ENCODE peak calls at places on chromosomes 5 and 9, in six cellular contexts. C, V, U, B, L and Q are unnamed samples.

GRCh38 chr5:140372971-140373487 is 13.0 kb downstream of the SLC4A9 start:
- DNase-seq in C (peak; percentile 86), V (peak; percentile 69), U (peak; percentile 74), B (peak; percentile 73), L (peak; percentile 62), Q (peak; percentile 81)

GRCh38 chr9:134223091-134223490 is 58.7 kb upstream of the RNU6ATAC start:
- DNase-seq in C (no peak), V (peak; percentile 31), U (no peak), B (no peak), L (no peak), Q (no peak)

GRCh38 chr5:140362875-140363630 is 3.1 kb downstream of the SLC4A9 start:
- DNase-seq in C (peak; percentile 90), V (peak; percentile 86), U (peak; percentile 58), B (peak; percentile 72), L (peak; percentile 78), Q (peak; percentile 78)

GRCh38 chr9:132708239-132708638 is 38.0 kb downstream of the GTF3C4 start:
- DNase-seq in C (no peak), V (no peak), U (no peak), B (no peak), L (no peak), Q (no peak)

GRCh38 chr5:126693806-126694205 is 83.1 kb upstream of the LMNB1 start:
- DNase-seq in C (no peak), V (no peak), U (no peak), B (no peak), L (no peak), Q (no peak)

GRCh38 chr5:172769598-172770373 is 1.2 kb downstream of the DUSP1 start:
- DNase-seq in C (no peak), V (no peak), U (no peak), B (no peak), L (peak; percentile 49), Q (no peak)

GRCh38 chr5:128082551-128083032 is 974 bp upstream of the SLC12A2 start:
- DNase-seq in C (no peak), V (no peak), U (no peak), B (no peak), L (no peak), Q (no peak)

GRCh38 chr5:157384971-157385709 is 74.9 kb upstream of the NIPAL4 start:
- DNase-seq in C (no peak), V (no peak), U (peak; percentile 84), B (peak; percentile 46), L (no peak), Q (peak; percentile 71)

GRCh38 chr9:84061613-84062205 is 81.1 kb downstream of the RMI1 start:
- DNase-seq in C (no peak), V (no peak), U (no peak), B (no peak), L (no peak), Q (no peak)

GRCh38 chr5:113345261-113345940 is 89.4 kb downstream of the TSSK1B start:
- DNase-seq in C (no peak), V (no peak), U (no peak), B (no peak), L (no peak), Q (no peak)

GRCh38 chr9:92048924-92049625 is 66.1 kb downstream of the SPTLC1 start:
- DNase-seq in C (no peak), V (no peak), U (no peak), B (no peak), L (no peak), Q (no peak)

GRCh38 chr5:115806986-115807653 is 9.3 kb downstream of the CDO1 start:
- DNase-seq in C (no peak), V (no peak), U (no peak), B (no peak), L (no peak), Q (no peak)

GRCh38 chr5:79536193-79536906 is 22.4 kb upstream of the HOMER1 start:
- DNase-seq in C (no peak), V (no peak), U (no peak), B (no peak), L (no peak), Q (no peak)

GRCh38 chr5:102638316-102638715 is 116.8 kb upstream of the PAM start:
- DNase-seq in C (no peak), V (no peak), U (no peak), B (no peak), L (no peak), Q (no peak)

GRCh38 chr9:14212116-14212515 is 101.8 kb downstream of the NFIB start:
- DNase-seq in C (no peak), V (no peak), U (no peak), B (no peak), L (no peak), Q (no peak)

GRCh38 chr5:10470669-10471068 is 29.0 kb downstream of the ROPN1L start:
- DNase-seq in C (no peak), V (no peak), U (no peak), B (no peak), L (no peak), Q (no peak)

GRCh38 chr9:116767219-116767618 is 80.1 kb downstream of the TRIM32 start:
- DNase-seq in C (no peak), V (no peak), U (no peak), B (no peak), L (no peak), Q (no peak)

GRCh38 chr5:11851965-11852745 is 52.1 kb downstream of the CTNND2 start:
- DNase-seq in C (no peak), V (no peak), U (no peak), B (no peak), L (no peak), Q (no peak)

GRCh38 chr9:96450613-96451544 is 910 bp downstream of the HABP4 start:
- DNase-seq in C (peak; percentile 81), V (peak; percentile 38), U (no peak), B (peak; percentile 22), L (peak; percentile 32), Q (no peak)

GRCh38 chr5:180253036-180253824 is 38.7 kb downstream of the MAPK9 start:
- DNase-seq in C (peak; percentile 59), V (no peak), U (no peak), B (no peak), L (no peak), Q (no peak)

GRCh38 chr5:180251887-180252286 is 40.0 kb downstream of the MAPK9 start:
- DNase-seq in C (peak; percentile 31), V (no peak), U (no peak), B (no peak), L (no peak), Q (no peak)

GRCh38 chr5:180250329-180250728 is 41.3 kb upstream of the RASGEF1C start:
- DNase-seq in C (peak; percentile 19), V (no peak), U (no peak), B (no peak), L (no peak), Q (no peak)

DNA sequence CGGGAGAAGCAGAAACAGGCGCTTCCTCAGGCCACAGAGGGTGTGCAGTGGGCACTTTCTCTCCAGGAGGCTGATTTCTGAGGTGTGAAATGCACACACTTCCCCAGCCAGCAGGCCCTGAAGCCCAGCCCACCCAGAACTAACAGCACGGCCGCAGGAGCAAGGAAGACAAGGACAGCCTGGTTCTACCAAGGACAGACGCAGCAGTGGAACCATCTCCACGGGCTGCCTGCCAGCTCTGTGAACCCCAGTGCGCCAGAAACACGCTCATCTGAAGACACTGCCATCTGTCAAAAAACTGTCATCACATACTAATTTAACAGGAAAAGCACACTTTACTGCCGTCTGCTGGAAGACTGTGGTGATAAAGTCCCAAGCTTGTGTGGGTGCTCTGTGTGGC is 40.7 kb downstream of the MAPK9 start:
- DNase-seq in C (peak; percentile 40), V (no peak), U (no peak), B (no peak), L (no peak), Q (no peak)
- H3K9me3 ChIP-seq in C (peaks cover 25% of the 10 kb centered on the region), V (no peaks in the 10 kb centered on the region), U (no peaks in the 10 kb centered on the region), B (peaks cover 100% of the 10 kb centered on the region), L (peaks cover 100% of the 10 kb centered on the region), Q (peaks cover 30% of the 10 kb centered on the region)

GRCh38 chr9:137294684-137295312 is 7.3 kb downstream of the NRARP start:
- DNase-seq in C (peak; percentile 76), V (no peak), U (no peak), B (no peak), L (peak; percentile 24), Q (no peak)
- TF ChIP-seq CTCF in C (no peak), V (peak; percentile 38), U (no peak), B (peak; percentile 45), L (peak; percentile 54), Q (peak; percentile 34)

GRCh38 chr9:81562221-81563019 is 126.9 kb downstream of the TLE1 start:
- DNase-seq in C (peak; percentile 92), V (peak; percentile 87), U (peak; percentile 64), B (peak; percentile 17), L (peak; percentile 23), Q (peak; percentile 84)

GRCh38 chr9:81559197-81559596 is 130.2 kb downstream of the TLE1 start:
- DNase-seq in C (no peak), V (no peak), U (no peak), B (no peak), L (no peak), Q (no peak)

GRCh38 chr9:81559741-81560140 is 129.6 kb downstream of the TLE1 start:
- DNase-seq in C (no peak), V (no peak), U (no peak), B (no peak), L (no peak), Q (no peak)

GRCh38 chr9:81563020-81563407 is 126.3 kb downstream of the TLE1 start:
- DNase-seq in C (no peak), V (no peak), U (no peak), B (no peak), L (no peak), Q (no peak)

DNA sequence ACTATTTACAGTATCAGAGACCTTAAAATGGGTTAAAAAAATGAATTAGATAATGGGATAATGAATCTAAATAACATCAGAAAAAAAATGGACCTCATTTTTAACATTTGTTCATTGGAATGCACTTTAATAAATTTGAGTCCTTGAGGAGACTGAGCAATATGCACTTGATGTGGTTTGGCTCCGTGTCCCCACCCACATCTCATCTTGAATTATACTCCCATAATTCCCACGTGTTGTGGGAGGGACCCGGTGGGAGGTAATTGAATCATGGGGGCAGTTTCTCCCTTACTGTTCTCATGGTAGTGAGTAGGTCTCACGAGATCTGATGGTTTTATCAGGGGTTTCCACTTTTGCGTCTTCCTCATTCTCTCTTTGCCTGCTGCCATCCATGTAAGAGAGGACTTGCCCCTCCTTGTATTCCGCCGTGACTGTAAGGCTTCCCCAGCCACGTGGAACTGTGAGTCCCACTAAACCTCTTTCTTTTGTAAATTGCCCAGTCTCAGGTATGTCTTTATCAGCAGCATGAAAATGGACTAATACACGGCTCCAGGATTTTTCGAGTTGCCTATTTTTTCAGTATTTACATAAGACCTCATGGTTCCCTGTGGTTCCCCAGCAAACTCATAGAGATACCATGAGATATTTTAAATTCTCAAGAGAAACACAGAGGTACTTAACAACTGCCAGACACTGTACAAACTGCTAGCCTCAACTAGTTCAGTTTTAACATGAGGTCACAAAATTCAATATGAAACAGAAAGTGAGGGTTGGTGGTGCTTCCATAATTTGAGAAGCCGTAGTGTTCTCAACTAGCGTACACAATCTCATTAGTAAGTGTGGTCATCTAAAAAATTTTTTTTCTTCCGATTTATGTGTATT is 128.3 kb downstream of the TLE1 start:
- DNase-seq in C (no peak), V (no peak), U (no peak), B (no peak), L (no peak), Q (no peak)
- H3K4me1 ChIP-seq in C (peaks cover 10% of the 10 kb centered on the region), V (peaks cover 24% of the 10 kb centered on the region), U (no peaks in the 10 kb centered on the region), B (peaks cover 25% of the 10 kb centered on the region), L (peaks cover 4% of the 10 kb centered on the region), Q (peaks cover 10% of the 10 kb centered on the region)

DNA sequence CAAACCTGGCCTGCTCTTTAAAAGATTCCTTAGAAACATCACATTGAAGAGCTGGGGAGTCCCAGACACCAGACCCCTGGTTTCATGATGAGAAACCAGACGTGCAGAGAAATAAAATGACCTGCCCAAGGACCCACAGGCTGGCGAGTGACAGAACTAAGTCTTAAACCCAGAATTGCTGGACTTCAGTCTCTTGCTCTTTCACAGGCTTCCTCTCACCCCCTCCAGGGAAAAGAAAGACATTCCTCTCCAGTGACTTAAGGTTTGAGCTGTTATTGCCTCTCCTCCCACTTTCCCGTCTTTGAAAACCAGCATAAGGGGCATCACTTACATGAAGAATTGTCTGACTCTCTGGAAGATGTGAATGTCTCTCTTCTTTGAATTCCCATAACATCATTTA is 535.2 kb downstream of the IRX1 start:
- DNase-seq in C (no peak), V (no peak), U (no peak), B (no peak), L (no peak), Q (no peak)
- H3K9me3 ChIP-seq in C (peaks cover 2% of the 10 kb centered on the region), V (no peaks in the 10 kb centered on the region), U (no peaks in the 10 kb centered on the region), B (peaks cover 13% of the 10 kb centered on the region), L (peaks cover 8% of the 10 kb centered on the region), Q (no peaks in the 10 kb centered on the region)